ENCODE peak calls at places on chromosomes 4 and X, in four cellular contexts. One of them, this sample, is unnamed.

GRCh38 chrX:30806187-30806728 is 82.8 kb downstream of the TAB3 start:
- DNase-seq in WTC11: no peak
- DNase-seq in K562: no peak
- DNase-seq in GM23338: no peak
- DNase-seq in this sample: no peak

GRCh38 chr4:86014599-86014998 is 345.3 kb downstream of the MAPK10 start:
- DNase-seq in WTC11: peak; percentile 34
- DNase-seq in K562: no peak
- DNase-seq in GM23338: peak; percentile 48
- DNase-seq in this sample: no peak

GRCh38 chrX:15988661-15989603 is 134.3 kb upstream of the AP1S2 start:
- DNase-seq in K562: no peak
- DNase-seq in WTC11: no peak
- DNase-seq in GM23338: peak; percentile 2
- DNase-seq in this sample: no peak

GRCh38 chr4:89101256-89102161 is 9.8 kb upstream of the TIGD2 start:
- DNase-seq in GM23338: no peak
- DNase-seq in WTC11: no peak
- DNase-seq in K562: no peak
- DNase-seq in this sample: no peak

GRCh38 chr4:76585897-76586360 is 150.9 kb downstream of the SHROOM3 start:
- DNase-seq in K562: peak; percentile 2
- DNase-seq in WTC11: peak; percentile 91
- DNase-seq in GM23338: peak; percentile 96
- DNase-seq in this sample: peak; percentile 64

GRCh38 chrX:70183091-70183490 is 5.8 kb downstream of the DGAT2L6 start:
- DNase-seq in WTC11: no peak
- DNase-seq in GM23338: no peak
- DNase-seq in K562: no peak
- DNase-seq in this sample: no peak

GRCh38 chrX:127459784-127460183 is 592.4 kb downstream of the ACTRT1 start:
- DNase-seq in GM23338: peak; percentile 29
- DNase-seq in WTC11: peak; percentile 11
- DNase-seq in K562: no peak
- DNase-seq in this sample: peak; percentile 17

GRCh38 chrX:21905209-21905735 is 35.2 kb upstream of the SMS start:
- DNase-seq in K562: no peak
- DNase-seq in WTC11: no peak
- DNase-seq in GM23338: peak; percentile 47
- DNase-seq in this sample: no peak

GRCh38 chr4:53022162-53023100 is 160.3 kb downstream of the RASL11B start:
- DNase-seq in GM23338: no peak
- DNase-seq in WTC11: no peak
- DNase-seq in K562: no peak
- DNase-seq in this sample: no peak

GRCh38 chrX:154799554-154800348 is 5.5 kb downstream of the MPP1 start:
- DNase-seq in K562: peak; percentile 32
- DNase-seq in WTC11: no peak
- DNase-seq in GM23338: no peak
- DNase-seq in this sample: no peak

GRCh38 chr4:81459233-81459632 is 12.5 kb downstream of the RASGEF1B start:
- DNase-seq in GM23338: no peak
- DNase-seq in WTC11: no peak
- DNase-seq in K562: no peak
- DNase-seq in this sample: no peak

GRCh38 chrX:133661962-133662839 is 246.9 kb upstream of the GPC4 start:
- DNase-seq in WTC11: no peak
- DNase-seq in K562: no peak
- DNase-seq in GM23338: no peak
- DNase-seq in this sample: no peak

GRCh38 chr4:7894677-7895181 is 44.9 kb downstream of the AFAP1 start:
- DNase-seq in WTC11: no peak
- DNase-seq in K562: no peak
- DNase-seq in GM23338: no peak
- DNase-seq in this sample: no peak

DNA sequence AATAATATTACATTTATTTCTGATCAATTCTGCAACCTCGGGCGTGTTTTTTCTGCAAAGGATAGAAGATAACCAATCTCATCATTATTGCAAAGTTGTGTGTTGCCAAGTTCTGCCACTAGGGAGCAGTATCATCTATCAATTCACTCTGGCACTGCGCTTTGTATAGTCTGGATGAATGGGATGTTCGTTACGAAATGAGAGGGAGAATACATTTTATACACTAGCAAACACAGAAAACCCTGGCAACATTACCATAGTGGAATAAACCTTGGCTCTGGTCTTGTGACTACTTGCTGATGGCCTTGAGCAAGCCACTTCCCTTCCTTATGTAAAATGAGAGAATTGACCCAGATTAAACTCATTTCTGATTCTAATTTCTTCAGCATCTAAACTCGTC is 97.5 kb upstream of the ZNF518B start:
- DNase-seq in GM23338: peak; percentile 81
- DNase-seq in WTC11: peak; percentile 56
- DNase-seq in K562: peak; percentile 62
- DNase-seq in this sample: no peak
- TF ChIP-seq CREB1 in GM23338: no peak
- TF ChIP-seq CREB1 in WTC11: no peak
- TF ChIP-seq CREB1 in K562: no peak
- TF ChIP-seq CREB1 in this sample: no peak

GRCh38 chrX:106802063-106802387 is 448 bp upstream of the TBC1D8B start:
- DNase-seq in K562: no peak
- DNase-seq in WTC11: no peak
- DNase-seq in GM23338: peak; percentile 8
- DNase-seq in this sample: no peak

DNA sequence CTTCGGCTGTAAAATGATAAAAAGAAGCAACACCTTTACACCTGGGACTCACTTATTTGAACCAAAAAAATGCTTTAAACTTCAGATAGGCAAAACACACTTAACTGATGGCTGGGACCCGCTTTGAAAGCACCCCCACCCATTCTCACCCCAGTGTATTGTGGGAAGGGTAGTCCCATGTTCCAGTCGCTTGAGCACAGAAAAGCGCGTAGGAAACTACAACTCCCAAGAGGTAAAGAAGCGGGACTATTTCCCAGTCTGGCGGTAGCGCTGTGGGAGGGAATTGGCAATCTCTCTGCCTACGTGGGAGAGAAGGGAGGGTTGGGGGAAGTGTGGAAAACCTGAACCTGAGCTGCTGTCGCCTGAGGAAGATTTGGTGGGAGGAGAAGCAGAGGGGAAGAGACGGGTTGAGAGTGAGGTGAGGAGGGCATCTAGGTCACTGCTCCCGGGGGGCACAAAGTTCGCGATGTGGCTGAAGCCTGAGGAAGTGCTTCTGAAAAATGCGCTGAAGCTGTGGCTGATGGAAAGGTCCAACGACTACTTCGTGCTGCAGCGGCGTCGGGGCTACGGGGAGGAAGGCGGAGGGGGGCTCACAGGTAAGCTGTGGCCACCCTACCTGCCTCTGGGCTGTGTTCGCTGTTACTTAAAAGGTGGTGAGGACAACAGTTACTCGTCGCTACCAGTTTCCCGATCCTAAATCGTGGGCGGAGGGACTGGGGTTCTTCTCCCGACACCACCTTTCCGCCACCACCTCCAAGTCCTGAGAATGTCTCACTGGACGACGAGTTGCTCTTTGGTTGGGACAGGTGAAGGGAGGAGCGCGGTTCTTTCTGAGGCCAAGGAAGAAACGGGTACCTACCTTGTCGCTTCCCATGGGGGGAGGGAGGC is at the start of gene TBC1D8B:
- DNase-seq in GM23338: peak; percentile 85
- DNase-seq in WTC11: peak; percentile 70
- DNase-seq in K562: peak; percentile 56
- DNase-seq in this sample: peak; percentile 39
- TF ChIP-seq CREB1 in GM23338: no peak
- TF ChIP-seq CREB1 in WTC11: no peak
- TF ChIP-seq CREB1 in K562: no peak
- TF ChIP-seq CREB1 in this sample: no peak

DNA sequence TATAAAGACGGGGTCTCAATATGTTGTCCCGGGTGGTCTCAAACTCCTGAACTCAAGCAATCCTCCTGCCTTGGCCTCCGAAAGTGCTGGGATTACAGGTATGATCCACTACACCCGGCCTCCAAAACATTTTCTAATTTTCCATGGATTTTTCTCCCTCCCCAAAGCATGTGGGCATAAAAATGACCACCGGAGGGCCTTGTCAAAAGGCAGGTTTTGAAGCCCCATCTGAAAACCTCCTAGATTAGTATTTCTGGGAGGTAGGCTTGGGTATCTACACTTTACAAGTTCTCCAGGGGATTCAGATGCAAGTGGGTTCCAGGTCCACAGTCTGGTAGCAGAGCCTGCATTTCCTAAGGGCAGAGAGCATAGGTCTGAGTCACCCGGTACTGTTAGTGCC is 1.4 kb upstream of the GPR173 start:
- DNase-seq in WTC11: no peak
- DNase-seq in GM23338: peak; percentile 28
- DNase-seq in K562: no peak
- DNase-seq in this sample: no peak
- TF ChIP-seq CREB1 in WTC11: no peak
- TF ChIP-seq CREB1 in GM23338: no peak
- TF ChIP-seq CREB1 in K562: no peak
- TF ChIP-seq CREB1 in this sample: no peak

GRCh38 chr4:56466910-56467283 is 520 bp upstream of the SRP72 start:
- DNase-seq in K562: peak; percentile 17
- DNase-seq in WTC11: no peak
- DNase-seq in GM23338: peak; percentile 10
- DNase-seq in this sample: no peak

GRCh38 chr4:56467284-56468096 is at the start of gene SRP72:
- DNase-seq in K562: peak; percentile 96
- DNase-seq in WTC11: peak; percentile 87
- DNase-seq in GM23338: peak; percentile 94
- DNase-seq in this sample: peak; percentile 46

GRCh38 chr4:56464581-56464980 is 2.8 kb upstream of the SRP72 start:
- DNase-seq in WTC11: no peak
- DNase-seq in GM23338: no peak
- DNase-seq in K562: no peak
- DNase-seq in this sample: no peak

GRCh38 chr4:56463711-56464110 is 3.7 kb upstream of the SRP72 start:
- DNase-seq in K562: no peak
- DNase-seq in GM23338: no peak
- DNase-seq in WTC11: no peak
- DNase-seq in this sample: no peak

GRCh38 chr4:56465599-56466295 is 1.7 kb upstream of the SRP72 start:
- DNase-seq in K562: peak; percentile 34
- DNase-seq in WTC11: no peak
- DNase-seq in GM23338: peak; percentile 11
- DNase-seq in this sample: no peak
- TF ChIP-seq CREB1 in K562: no peak
- TF ChIP-seq CREB1 in WTC11: no peak
- TF ChIP-seq CREB1 in GM23338: no peak
- TF ChIP-seq CREB1 in this sample: no peak

DNA sequence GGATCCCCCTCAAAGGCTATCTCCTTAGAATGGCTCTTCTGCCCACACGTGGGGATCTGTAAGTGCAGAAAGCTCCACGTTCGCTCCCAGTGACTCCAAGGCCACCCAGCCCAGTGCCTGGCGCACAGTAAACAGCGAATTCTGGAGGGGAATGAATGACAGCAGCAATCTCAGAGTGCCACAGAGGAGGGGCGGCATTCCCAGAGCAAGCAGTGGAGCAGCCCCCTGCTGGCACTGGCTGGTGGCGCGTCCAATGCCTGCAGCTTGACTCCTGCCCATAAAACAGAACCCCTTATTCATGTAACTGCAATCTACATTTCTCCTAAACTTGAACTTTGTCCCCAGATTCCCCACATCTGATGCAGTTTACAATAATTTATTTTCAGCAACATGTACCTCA is 6.9 kb upstream of the HELT start:
- DNase-seq in K562: peak; percentile 24
- DNase-seq in GM23338: peak; percentile 76
- DNase-seq in WTC11: peak; percentile 70
- DNase-seq in this sample: peak; percentile 74
- TF ChIP-seq CREB1 in K562: no peak
- TF ChIP-seq CREB1 in GM23338: peak; percentile 6
- TF ChIP-seq CREB1 in WTC11: no peak
- TF ChIP-seq CREB1 in this sample: peak; percentile 20

DNA sequence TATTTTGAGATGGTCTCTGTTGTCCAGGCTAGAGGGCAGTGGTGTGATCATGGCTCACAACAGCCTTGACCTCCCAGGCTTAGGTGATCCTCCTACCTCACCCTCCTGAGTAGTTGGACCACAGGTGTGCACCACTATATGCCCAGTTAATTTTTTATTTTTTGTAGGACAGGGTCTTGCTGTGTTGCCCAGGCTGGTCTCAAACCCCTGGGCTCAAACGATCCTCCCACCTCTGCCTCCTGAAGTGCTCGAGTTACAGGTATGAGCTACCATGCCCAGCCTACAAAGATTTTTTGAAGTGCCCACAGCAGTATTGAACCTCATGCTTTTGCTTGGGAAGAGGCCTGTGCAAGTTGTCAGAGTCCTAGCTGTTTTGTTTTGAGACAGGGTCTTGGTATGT is 31.1 kb downstream of the NSD2 start:
- DNase-seq in GM23338: no peak
- DNase-seq in K562: no peak
- DNase-seq in WTC11: no peak
- DNase-seq in this sample: no peak
- TF ChIP-seq CREB1 in GM23338: no peak
- TF ChIP-seq CREB1 in K562: no peak
- TF ChIP-seq CREB1 in WTC11: no peak
- TF ChIP-seq CREB1 in this sample: no peak

DNA sequence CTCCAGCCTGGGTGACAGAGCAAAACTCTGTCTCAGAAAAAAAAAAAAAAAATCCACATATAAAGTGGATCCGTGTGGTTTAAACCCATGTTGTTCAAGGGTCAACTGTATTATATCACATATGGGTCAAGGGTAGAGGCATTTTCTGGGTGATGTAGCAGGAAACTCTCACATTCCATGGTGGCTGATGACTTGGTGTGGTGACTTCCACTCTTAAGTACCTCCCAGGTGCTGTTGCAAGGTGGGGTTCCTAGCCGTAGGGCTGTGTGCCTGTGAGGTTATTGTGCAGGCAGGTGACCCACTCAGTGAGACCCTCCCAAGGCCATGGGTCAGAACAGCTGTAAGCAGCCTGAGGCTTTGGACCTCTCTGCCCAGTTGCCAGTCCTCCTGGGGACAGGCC is 17.0 kb downstream of the ELF4 start:
- DNase-seq in WTC11: no peak
- DNase-seq in GM23338: no peak
- DNase-seq in K562: no peak
- DNase-seq in this sample: no peak
- TF ChIP-seq CREB1 in WTC11: no peak
- TF ChIP-seq CREB1 in GM23338: no peak
- TF ChIP-seq CREB1 in K562: no peak
- TF ChIP-seq CREB1 in this sample: no peak

DNA sequence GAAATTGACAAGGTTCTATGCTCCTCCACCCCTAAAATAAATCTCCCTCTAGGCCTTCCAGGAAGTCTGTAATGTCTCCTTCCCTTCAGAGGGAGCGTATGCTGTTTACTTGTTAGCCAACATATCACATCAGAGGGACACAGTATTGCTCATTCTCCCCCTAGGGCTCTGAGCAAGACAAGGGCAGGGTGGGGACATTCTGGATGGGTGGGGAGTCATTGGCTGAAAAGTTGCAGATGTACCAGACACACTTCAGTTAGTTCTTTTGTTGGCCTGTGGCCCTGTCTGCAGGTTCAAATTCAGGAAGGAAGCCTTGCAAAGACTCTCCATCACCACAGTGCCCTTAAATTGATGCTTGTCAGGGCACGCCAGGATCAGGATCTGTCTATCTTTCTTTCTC is 106.3 kb upstream of the TEX13D start:
- DNase-seq in WTC11: no peak
- DNase-seq in K562: no peak
- DNase-seq in GM23338: no peak
- DNase-seq in this sample: no peak
- TF ChIP-seq CREB1 in WTC11: no peak
- TF ChIP-seq CREB1 in K562: no peak
- TF ChIP-seq CREB1 in GM23338: no peak
- TF ChIP-seq CREB1 in this sample: no peak

This sample was measured in H1.